ENCODE peak calls at places on chromosomes 1 and 21, in nine cellular contexts. K is brain microvascular endothelial cell; E is fibroblast of lung; J is fibroblast of mammary gland; Y is GM23338; L is heart left ventricle; A is pancreas; X is CD4-positive, alpha-beta T cell; B is Calu3. H is an unnamed sample.

GRCh38 chr1:153359241-153359640 is 1.6 kb downstream of the S100A9 start:
- DNase-seq in B (no peak), J (no peak), L (no peak), E (no peak), Y (no peak), X (no peak), K (no peak), A (no peak), H (peak; percentile 71)

GRCh38 chr1:160070243-160071163 is 543 bp upstream of the KCNJ10 start:
- DNase-seq in A (peak; percentile 76), E (peak; percentile 28), B (peak; percentile 82), X (peak; percentile 75), K (peak; percentile 51), L (peak; percentile 87), Y (peak; percentile 94), J (peak; percentile 36), H (no peak)

GRCh38 chr21:36948686-36949085 is 17.8 kb downstream of the HLCS start:
- DNase-seq in A (no peak), E (peak; percentile 56), B (no peak), L (no peak), K (no peak), X (no peak), J (peak; percentile 45), Y (no peak), H (no peak)

GRCh38 chr1:9294440-9294773 is 1.7 kb downstream of the SPSB1 start:
- DNase-seq in L (no peak), J (peak; percentile 93), A (no peak), E (peak; percentile 75), B (no peak), K (peak; percentile 53), Y (no peak), X (no peak), H (no peak)

GRCh38 chr1:44685218-44685617 is 10.7 kb downstream of the ARMH1 start:
- DNase-seq in J (no peak), E (no peak), Y (no peak), L (no peak), X (no peak), B (no peak), A (no peak), K (no peak), H (no peak)

GRCh38 chr21:15233611-15234010 is 168.8 kb upstream of the NRIP1 start:
- DNase-seq in E (no peak), B (no peak), L (no peak), A (no peak), J (no peak), X (no peak), Y (no peak), K (no peak), H (no peak)

GRCh38 chr21:40967771-40968170 is 120.8 kb upstream of the DSCAM start:
- DNase-seq in A (no peak), K (no peak), B (no peak), L (no peak), E (no peak), X (no peak), J (no peak), Y (peak; percentile 21), H (no peak)

GRCh38 chr1:60970081-60970509 is 112.3 kb upstream of the NFIA start:
- DNase-seq in Y (peak; percentile 30), X (no peak), E (peak; percentile 57), B (no peak), K (no peak), A (no peak), L (no peak), J (peak; percentile 55), H (no peak)

GRCh38 chr1:180168786-180169640 is 14.3 kb downstream of the QSOX1 start:
- DNase-seq in K (no peak), Y (peak; percentile 88), E (peak; percentile 48), A (peak; percentile 86), L (peak; percentile 59), B (peak; percentile 80), J (peak; percentile 42), X (no peak), H (no peak)

GRCh38 chr1:233993651-233994050 is 89.2 kb downstream of the SLC35F3 start:
- DNase-seq in J (no peak), B (peak; percentile 40), A (no peak), X (no peak), Y (no peak), L (no peak), E (no peak), K (no peak), H (no peak)

GRCh38 chr21:29072873-29073221 is 601 bp downstream of the CCT8 start:
- DNase-seq in J (peak; percentile 35), B (no peak), Y (peak; percentile 47), K (peak; percentile 47), L (no peak), E (peak; percentile 46), A (no peak), X (no peak), H (no peak)

GRCh38 chr1:203764105-203765028 is 616 bp upstream of the LAX1 start:
- DNase-seq in L (no peak), A (no peak), Y (no peak), J (no peak), E (no peak), K (no peak), X (no peak), B (no peak), H (no peak)

GRCh38 chr1:19009882-19010321 is 53.4 kb upstream of the IFFO2 start:
- DNase-seq in A (peak; percentile 40), Y (peak; percentile 57), E (peak; percentile 60), B (peak; percentile 61), K (peak; percentile 82), X (no peak), J (peak; percentile 73), L (no peak), H (peak; percentile 70)

GRCh38 chr1:186374313-186375151 is 521 bp downstream of the TPR start:
- DNase-seq in B (peak; percentile 28), Y (peak; percentile 57), L (peak; percentile 44), X (no peak), A (peak; percentile 13), K (no peak), J (peak; percentile 38), E (peak; percentile 42), H (no peak)

GRCh38 chr1:2113620-2114135 is 63.5 kb downstream of the PRKCZ start:
- DNase-seq in K (no peak), E (no peak), Y (no peak), J (no peak), A (no peak), X (no peak), L (peak; percentile 4), B (no peak), H (no peak)

GRCh38 chr1:84373446-84374141 is 24.7 kb upstream of the DNASE2B start:
- DNase-seq in Y (no peak), B (no peak), X (no peak), K (no peak), E (no peak), L (no peak), A (no peak), J (no peak), H (no peak)

GRCh38 chr1:26320896-26321295 is 3.1 kb downstream of the CD52 start:
- DNase-seq in Y (no peak), E (no peak), B (no peak), A (no peak), K (no peak), L (no peak), J (no peak), X (no peak), H (no peak)

GRCh38 chr1:151501474-151501873 is 9.7 kb upstream of the CGN start:
- DNase-seq in E (no peak), A (peak; percentile 32), Y (peak; percentile 72), B (peak; percentile 30), L (no peak), K (no peak), J (no peak), X (no peak), H (no peak)
- TF ChIP-seq CTCF in E (peak; percentile 22), A (peak; percentile 24), Y (peak; percentile 22), B (peak; percentile 36), L (no peak), K (peak; percentile 40), J (peak; percentile 30), X (no peak), H (no peak)

DNA sequence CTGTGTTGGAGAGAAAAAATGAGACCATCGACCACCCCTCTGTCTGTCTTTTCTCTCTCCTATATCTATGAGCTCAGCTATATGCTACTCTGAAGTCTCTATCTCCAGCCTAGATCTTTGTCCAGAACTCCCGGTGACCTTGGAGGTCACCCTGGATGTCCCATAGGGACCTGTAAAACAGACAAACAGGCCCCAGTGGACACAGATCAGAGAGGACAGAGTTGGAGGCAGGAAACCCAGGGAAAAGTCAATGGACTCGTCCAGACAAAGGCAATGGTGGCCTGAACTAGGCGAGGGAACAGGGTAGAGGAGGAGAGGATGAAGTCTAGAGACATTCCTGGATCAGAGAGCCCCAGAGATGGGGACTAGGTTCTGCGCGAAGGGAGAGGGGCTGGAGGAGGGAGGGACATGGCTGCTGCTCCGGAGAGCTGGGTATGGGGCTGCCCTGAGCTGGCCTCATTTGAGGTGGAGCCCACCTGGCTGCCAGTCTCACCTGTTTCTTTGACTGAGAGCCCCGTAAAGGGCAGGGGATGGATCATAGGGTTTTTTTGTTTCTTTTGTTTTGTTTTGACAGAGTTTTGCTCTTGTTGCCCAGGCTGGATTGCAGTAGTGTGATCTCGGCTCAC is 10.6 kb upstream of the MARCKSL1 start:
- DNase-seq in X (no peak), A (no peak), L (no peak), K (no peak), B (no peak), Y (no peak), E (no peak), J (no peak), H (no peak)
- TF ChIP-seq CTCF in X (no peak), A (no peak), L (no peak), K (no peak), B (no peak), Y (no peak), E (no peak), J (no peak), H (no peak)

DNA sequence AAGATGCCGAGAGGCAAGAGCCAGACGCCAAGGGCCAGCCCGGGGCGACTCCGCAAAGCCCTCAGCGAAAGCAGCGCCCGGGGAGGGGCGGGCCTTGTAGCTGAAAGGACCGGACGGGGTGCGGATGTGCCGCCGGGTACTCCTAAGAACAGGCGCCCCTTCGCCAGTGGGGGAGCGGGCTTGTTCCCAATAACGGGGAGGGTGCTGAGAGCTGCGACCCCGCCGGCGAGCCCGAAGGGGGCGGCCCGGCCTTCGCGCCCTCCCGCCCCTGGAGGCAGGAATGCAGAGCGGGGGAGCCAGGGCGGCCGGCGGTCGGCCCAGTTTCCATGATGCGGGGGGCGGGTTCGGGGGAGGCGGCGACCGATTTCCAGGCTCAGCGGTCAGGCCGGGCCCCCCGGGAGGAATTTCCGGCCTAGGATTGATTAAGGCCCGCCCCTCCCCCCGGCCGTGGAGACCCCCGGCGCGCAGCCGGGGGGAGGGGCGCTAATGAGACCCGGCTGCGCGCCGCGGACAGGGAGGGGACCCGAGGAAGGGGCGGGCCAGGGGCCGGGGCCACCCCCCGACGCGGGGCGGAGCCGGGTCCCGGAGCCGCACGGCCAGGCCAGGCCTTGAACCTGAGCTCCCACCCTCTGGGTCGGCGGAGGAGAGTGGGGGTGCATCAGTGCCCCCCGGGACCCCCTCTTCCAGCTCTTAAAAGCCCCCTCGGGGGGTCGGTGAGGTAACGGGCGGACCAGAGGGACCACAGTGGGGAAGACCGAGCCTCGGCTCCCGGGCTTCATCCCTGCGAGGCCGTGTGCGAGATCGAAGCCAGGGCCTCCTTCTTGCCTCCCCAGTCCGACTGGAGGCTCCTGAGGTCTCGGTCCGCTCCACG is 898 bp upstream of the TMEM200B start:
- DNase-seq in L (peak; percentile 82), X (peak; percentile 61), B (peak; percentile 66), J (peak; percentile 64), K (peak; percentile 46), Y (peak; percentile 92), E (peak; percentile 78), A (peak; percentile 55), H (peak; percentile 95)
- TF ChIP-seq CTCF in L (peak; percentile 53), X (no peak), B (peak; percentile 66), J (no peak), K (peak; percentile 59), Y (peak; percentile 45), E (peak; percentile 44), A (peak; percentile 38), H (peak; percentile 82)

GRCh38 chr1:218666263-218666662 is 321.1 kb downstream of the TGFB2 start:
- DNase-seq in K (no peak), J (peak; percentile 59), Y (no peak), A (no peak), B (no peak), L (no peak), X (no peak), E (no peak), H (no peak)
- TF ChIP-seq CTCF in K (no peak), J (no peak), Y (no peak), A (no peak), B (no peak), L (no peak), X (no peak), E (no peak), H (no peak)